ENCODE peak calls at places on chromosomes 7 and 10, in four cellular contexts. I, F, U and B are unnamed samples. For H3K27me3, the result is how much of the 10 kb centered on the place peaks cover.

GRCh38 chr10:12728569-12728968 is 272.9 kb downstream of the CCDC3 start:
- DNase-seq in I (no peak), F (no peak), U (peak), B (no peak)

GRCh38 chr7:43785425-43785824 is 26.9 kb downstream of the BLVRA start:
- DNase-seq in I (no peak), F (no peak), U (peak), B (no peak)

GRCh38 chr10:32386623-32387022 is 39.7 kb upstream of the EPC1 start:
- DNase-seq in I (no peak), F (no peak), U (peak), B (no peak)

GRCh38 chr7:38975944-38976392 is 1.7 kb upstream of the POU6F2 start:
- DNase-seq in I (no peak), F (no peak), U (no peak), B (no peak)

GRCh38 chr7:41217306-41217705 is 485.6 kb downstream of the INHBA start:
- DNase-seq in I (no peak), F (no peak), U (no peak), B (no peak)

GRCh38 chr10:52997007-52997406 is 224.4 kb upstream of the MBL2 start:
- DNase-seq in I (no peak), F (no peak), U (no peak), B (no peak)

GRCh38 chr10:69537449-69537848 is 35.8 kb downstream of the NEUROG3 start:
- DNase-seq in I (no peak), F (no peak), U (no peak), B (no peak)

GRCh38 chr10:4334853-4335252 is 491.2 kb upstream of the AKR1E2 start:
- DNase-seq in I (no peak), F (no peak), U (no peak), B (no peak)

GRCh38 chr7:23894891-23895569 is 185.0 kb downstream of the STK31 start:
- DNase-seq in I (no peak), F (no peak), U (no peak), B (no peak)

GRCh38 chr10:62354941-62355340 is 19.2 kb upstream of the ZNF365 start:
- DNase-seq in I (no peak), F (no peak), U (peak), B (no peak)

GRCh38 chr7:66771795-66772194 is 31.3 kb downstream of the RABGEF1 start:
- DNase-seq in I (no peak), F (no peak), U (no peak), B (no peak)

GRCh38 chr7:70289067-70289466 is 690.8 kb downstream of the AUTS2 start:
- DNase-seq in I (no peak), F (no peak), U (no peak), B (no peak)

GRCh38 chr10:114110174-114110972 is 63.6 kb downstream of the CCDC186 start:
- DNase-seq in I (no peak), F (no peak), U (no peak), B (no peak)

GRCh38 chr7:130505753-130506152 is 13.9 kb downstream of the MEST start:
- DNase-seq in I (no peak), F (no peak), U (peak), B (no peak)

GRCh38 chr7:114084381-114085312 is 165.8 kb upstream of the PPP1R3A start:
- DNase-seq in I (peak), F (no peak), U (no peak), B (no peak)

GRCh38 chr10:126902157-126902556 is 3.1 kb upstream of the DOCK1 start:
- DNase-seq in I (no peak), F (no peak), U (peak), B (no peak)

GRCh38 chr7:57651006-57651405 is 201.0 kb downstream of the ZNF716 start:
- DNase-seq in I (no peak), F (no peak), U (no peak), B (no peak)

GRCh38 chr10:32149257-32149955 is 93.2 kb upstream of the KIF5B start:
- DNase-seq in I (peak), F (peak), U (peak), B (no peak)

GRCh38 chr7:112162161-112163020 is 43.8 kb downstream of the DOCK4 start:
- DNase-seq in I (no peak), F (no peak), U (peak), B (no peak)

GRCh38 chr7:112160771-112161150 is 45.4 kb downstream of the DOCK4 start:
- DNase-seq in I (no peak), F (no peak), U (no peak), B (no peak)

GRCh38 chr7:112161253-112162160 is 44.7 kb downstream of the DOCK4 start:
- DNase-seq in I (no peak), F (no peak), U (no peak), B (no peak)

GRCh38 chr7:112159346-112159745 is 46.9 kb downstream of the DOCK4 start:
- DNase-seq in I (no peak), F (no peak), U (no peak), B (no peak)

DNA sequence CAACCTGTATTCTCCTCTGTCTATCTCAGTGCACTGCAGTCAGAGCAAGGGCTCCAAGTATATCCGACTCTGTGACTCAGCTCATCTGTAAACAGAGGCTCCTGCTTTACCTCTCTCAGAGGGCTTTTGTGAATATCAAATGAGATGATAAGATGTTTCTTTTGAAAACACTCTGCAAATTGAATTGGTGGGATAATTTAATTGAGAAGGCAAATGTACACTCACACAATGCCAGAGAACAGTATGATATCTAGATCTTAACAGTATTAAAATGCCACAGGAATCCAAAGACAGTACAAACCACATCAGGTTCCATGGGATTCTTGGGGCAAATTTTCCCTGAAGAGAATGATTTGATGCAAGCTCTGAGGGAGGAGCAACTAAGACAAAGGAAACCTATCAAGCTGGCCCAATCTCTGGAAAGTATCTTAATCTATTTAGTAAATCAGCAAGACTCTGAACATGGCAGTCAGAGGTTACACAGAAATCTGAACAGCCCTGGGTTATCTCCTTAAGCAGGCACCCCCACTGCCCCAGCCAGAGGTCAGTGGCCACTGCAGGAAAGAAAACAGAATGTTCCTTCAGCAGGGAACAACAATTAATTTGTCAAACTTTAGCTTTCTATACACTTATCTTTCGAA is 45.9 kb downstream of the DOCK4 start:
- DNase-seq in I (no peak), F (no peak), U (peak), B (no peak)
- H3K27ac ChIP-seq in I (peak), F (no peak), U (no peak), B (no peak)

GRCh38 chr10:49700997-49701396 is 21.5 kb downstream of the C10orf53 start:
- DNase-seq in I (no peak), F (no peak), U (no peak), B (no peak)
- H3K27me3 ChIP-seq in I (under half), F (under half), U (under half), B (under half)

GRCh38 chr10:60549686-60550085 is 160.0 kb upstream of the ANK3 start:
- DNase-seq in I (no peak), F (no peak), U (no peak), B (no peak)
- TF ChIP-seq CTCF in I (no peak), F (no peak), U (peak), B (peak)

GRCh38 chr10:97888641-97889262 is 39.1 kb downstream of the GOLGA7B start:
- DNase-seq in I (no peak), F (no peak), U (peak), B (no peak)
- H3K27ac ChIP-seq in I (peak), F (no peak), U (no peak), B (no peak)

GRCh38 chr10:95561200-95562177 is at the start of gene SORBS1:
- DNase-seq in I (peak), F (peak), U (peak), B (peak)

GRCh38 chr10:95560288-95561199 is 627 bp downstream of the SORBS1 start:
- DNase-seq in I (peak), F (no peak), U (peak), B (peak)

GRCh38 chr10:95559466-95559865 is 1.7 kb downstream of the SORBS1 start:
- DNase-seq in I (no peak), F (no peak), U (no peak), B (no peak)

GRCh38 chr10:95556994-95557767 is 4.0 kb downstream of the SORBS1 start:
- DNase-seq in I (no peak), F (no peak), U (no peak), B (no peak)

GRCh38 chr10:95558593-95559320 is 2.4 kb downstream of the SORBS1 start:
- DNase-seq in I (no peak), F (no peak), U (no peak), B (no peak)
- H3K27me3 ChIP-seq in I (under half), F (under half), U (under half), B (under half)

DNA sequence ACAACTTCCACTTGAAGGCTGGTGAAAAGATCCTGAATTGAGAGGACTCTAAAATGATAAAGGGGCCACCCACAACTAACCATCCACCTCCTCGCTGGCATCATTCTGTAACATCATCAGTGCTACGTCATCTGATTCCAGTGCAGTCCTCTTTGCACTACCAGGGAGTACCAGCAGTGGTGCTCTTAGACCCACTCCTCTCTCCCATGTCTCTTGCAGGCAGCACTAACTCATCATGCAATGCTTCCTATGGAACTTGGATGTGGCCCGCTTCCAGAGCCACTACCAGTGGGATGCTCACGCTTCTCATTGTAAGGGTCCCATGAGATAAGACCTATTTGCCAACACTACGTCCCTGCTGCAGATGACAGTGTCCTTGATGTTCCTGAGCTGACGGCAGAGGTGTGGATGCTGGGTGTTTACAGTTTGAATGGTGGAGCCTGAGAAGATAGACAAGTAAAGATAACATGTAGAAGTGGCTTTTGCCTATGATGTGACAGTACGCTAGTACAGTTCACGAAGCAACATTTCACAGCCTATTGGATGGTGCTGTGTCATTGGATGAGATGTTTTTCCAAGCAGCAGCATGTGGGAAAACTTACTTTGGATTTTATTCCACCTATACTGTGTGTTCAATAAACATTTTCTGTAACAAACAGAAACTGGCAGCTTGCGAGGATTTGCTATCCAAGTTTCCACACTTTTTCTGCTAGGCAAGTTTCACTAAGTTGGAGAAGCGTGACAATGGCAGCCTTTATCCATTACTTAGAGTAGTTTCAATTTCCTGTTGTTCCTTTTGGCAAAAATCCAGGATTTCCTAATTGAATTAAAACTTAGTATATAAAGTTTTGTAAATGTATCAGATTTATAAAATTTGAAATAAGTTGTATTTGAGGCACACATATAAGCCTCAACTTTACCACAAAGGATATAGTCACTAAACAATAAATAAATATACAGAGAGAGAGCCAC is 35.9 kb upstream of the COBL start:
- DNase-seq in I (no peak), F (no peak), U (no peak), B (no peak)
- TF ChIP-seq CTCF in I (no peak), F (no peak), U (no peak), B (no peak)

DNA sequence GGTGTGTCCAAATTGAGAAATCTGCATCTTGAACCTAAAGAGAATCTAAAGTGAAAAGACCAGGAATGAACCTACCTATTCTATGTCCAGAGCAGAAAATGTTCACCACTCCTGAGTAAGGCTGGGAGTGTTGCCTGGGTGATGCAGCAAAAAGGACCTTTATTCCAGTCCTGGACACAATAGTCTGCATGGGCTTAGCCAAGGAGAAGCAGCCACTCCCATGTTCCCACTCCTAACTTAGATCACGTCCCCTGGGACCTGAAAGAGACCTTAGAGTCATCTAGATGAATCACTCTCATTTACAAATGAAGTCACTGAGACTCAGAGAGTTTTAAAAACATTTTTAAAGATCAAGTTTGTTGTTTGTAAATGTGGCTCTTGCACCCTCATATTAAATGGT is 763.5 kb downstream of the KCNMA1 start:
- DNase-seq in I (peak), F (peak), U (no peak), B (no peak)
- H3K27ac ChIP-seq in I (peak), F (peak), U (no peak), B (no peak)

DNA sequence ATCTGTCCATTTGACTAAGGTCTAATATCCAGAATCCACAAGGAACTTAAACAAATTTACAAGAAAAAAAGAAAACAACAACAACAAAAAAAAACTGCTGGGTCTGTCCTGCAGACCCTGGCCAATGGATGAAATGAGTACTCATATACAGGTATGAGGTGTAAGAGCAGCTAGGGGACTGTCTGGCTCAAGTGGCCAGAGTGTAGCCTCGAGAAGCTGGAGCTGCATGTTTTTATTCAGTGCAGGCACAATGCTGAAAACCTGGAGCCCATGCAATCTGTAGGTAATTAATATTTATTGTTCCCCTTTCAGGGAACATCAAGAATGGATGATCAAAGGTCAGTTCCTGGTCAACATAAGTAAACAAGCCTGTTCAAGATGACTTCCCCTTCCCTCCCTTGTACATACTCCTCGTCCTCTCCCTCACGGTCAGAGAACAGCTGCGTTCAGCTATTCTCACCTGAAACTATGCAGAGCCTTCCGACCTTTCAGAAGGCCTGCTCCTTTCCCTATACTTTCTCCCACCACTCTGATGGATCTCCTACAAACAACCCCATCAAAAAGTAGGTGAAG is 15.5 kb downstream of the CYP2C19 start:
- DNase-seq in I (no peak), F (no peak), U (no peak), B (no peak)
- H3K27me3 ChIP-seq in I (under half), F (under half), U (under half), B (under half)

GRCh38 chr10:7756360-7756992 is 31.3 kb downstream of the KIN start:
- DNase-seq in I (no peak), F (no peak), U (peak), B (no peak)
- TF ChIP-seq CTCF in I (no peak), F (no peak), U (peak), B (peak)